ENCODE peak calls at places on chromosomes 13 and 19, in ten cellular contexts. One of them, this sample, is unnamed. For H3K27me3, the result is how much of the 10 kb centered on the place peaks cover.

GRCh38 chr13:98252931-98253470 is 75.9 kb upstream of the RNF113B start:
- DNase-seq in CD8-positive, alpha-beta memory T cell: no peak
- DNase-seq in prostate gland: no peak
- DNase-seq in stomach: no peak
- DNase-seq in neural progenitor cell: no peak
- DNase-seq in CD8-positive, alpha-beta T cell: no peak
- DNase-seq in PC-3: no peak
- DNase-seq in right atrium auricular region: no peak
- DNase-seq in left lung: no peak
- DNase-seq in left ventricle myocardium inferior: no peak
- DNase-seq in this sample: no peak

GRCh38 chr13:94261163-94261562 is 218.3 kb downstream of the DCT start:
- DNase-seq in stomach: no peak
- DNase-seq in PC-3: no peak
- DNase-seq in CD8-positive, alpha-beta memory T cell: no peak
- DNase-seq in right atrium auricular region: no peak
- DNase-seq in neural progenitor cell: no peak
- DNase-seq in left lung: no peak
- DNase-seq in CD8-positive, alpha-beta T cell: no peak
- DNase-seq in left ventricle myocardium inferior: no peak
- DNase-seq in prostate gland: no peak
- DNase-seq in this sample: no peak

GRCh38 chr13:103517066-103517767 is 451.0 kb upstream of the SLC10A2 start:
- DNase-seq in neural progenitor cell: no peak
- DNase-seq in prostate gland: no peak
- DNase-seq in PC-3: no peak
- DNase-seq in left ventricle myocardium inferior: no peak
- DNase-seq in CD8-positive, alpha-beta T cell: no peak
- DNase-seq in stomach: no peak
- DNase-seq in left lung: no peak
- DNase-seq in CD8-positive, alpha-beta memory T cell: no peak
- DNase-seq in right atrium auricular region: no peak
- DNase-seq in this sample: no peak

GRCh38 chr19:5827891-5828660 is 11.4 kb downstream of the FUT6 start:
- DNase-seq in left ventricle myocardium inferior: peak
- DNase-seq in CD8-positive, alpha-beta memory T cell: peak
- DNase-seq in left lung: peak
- DNase-seq in CD8-positive, alpha-beta T cell: peak
- DNase-seq in PC-3: peak
- DNase-seq in neural progenitor cell: peak
- DNase-seq in stomach: peak
- DNase-seq in right atrium auricular region: peak
- DNase-seq in prostate gland: peak
- DNase-seq in this sample: peak

GRCh38 chr13:80131204-80131603 is 209.7 kb downstream of the SPRY2 start:
- DNase-seq in CD8-positive, alpha-beta memory T cell: no peak
- DNase-seq in left lung: peak
- DNase-seq in CD8-positive, alpha-beta T cell: no peak
- DNase-seq in PC-3: peak
- DNase-seq in prostate gland: no peak
- DNase-seq in neural progenitor cell: peak
- DNase-seq in right atrium auricular region: peak
- DNase-seq in stomach: peak
- DNase-seq in left ventricle myocardium inferior: peak
- DNase-seq in this sample: no peak

GRCh38 chr13:42836930-42837329 is 55.5 kb downstream of the FAM216B start:
- DNase-seq in left ventricle myocardium inferior: no peak
- DNase-seq in stomach: no peak
- DNase-seq in right atrium auricular region: no peak
- DNase-seq in left lung: no peak
- DNase-seq in CD8-positive, alpha-beta memory T cell: no peak
- DNase-seq in PC-3: peak
- DNase-seq in neural progenitor cell: peak
- DNase-seq in prostate gland: peak
- DNase-seq in CD8-positive, alpha-beta T cell: no peak
- DNase-seq in this sample: no peak

GRCh38 chr13:72648513-72649065 is 78.8 kb downstream of the MZT1 start:
- DNase-seq in PC-3: peak
- DNase-seq in CD8-positive, alpha-beta T cell: no peak
- DNase-seq in prostate gland: no peak
- DNase-seq in CD8-positive, alpha-beta memory T cell: no peak
- DNase-seq in left lung: no peak
- DNase-seq in neural progenitor cell: peak
- DNase-seq in stomach: no peak
- DNase-seq in right atrium auricular region: no peak
- DNase-seq in left ventricle myocardium inferior: no peak
- DNase-seq in this sample: no peak

GRCh38 chr13:64248371-64249065 is 2832.9 kb upstream of the PCDH20 start:
- DNase-seq in CD8-positive, alpha-beta T cell: no peak
- DNase-seq in CD8-positive, alpha-beta memory T cell: no peak
- DNase-seq in stomach: no peak
- DNase-seq in PC-3: no peak
- DNase-seq in left ventricle myocardium inferior: no peak
- DNase-seq in prostate gland: no peak
- DNase-seq in right atrium auricular region: no peak
- DNase-seq in left lung: no peak
- DNase-seq in neural progenitor cell: no peak
- DNase-seq in this sample: no peak

GRCh38 chr13:24323036-24323738 is 13.8 kb downstream of the C1QTNF9 start:
- DNase-seq in left ventricle myocardium inferior: no peak
- DNase-seq in stomach: no peak
- DNase-seq in neural progenitor cell: no peak
- DNase-seq in CD8-positive, alpha-beta T cell: no peak
- DNase-seq in PC-3: no peak
- DNase-seq in left lung: no peak
- DNase-seq in right atrium auricular region: no peak
- DNase-seq in prostate gland: no peak
- DNase-seq in CD8-positive, alpha-beta memory T cell: no peak
- DNase-seq in this sample: no peak

GRCh38 chr13:24323739-24324075 is 14.3 kb downstream of the C1QTNF9 start:
- DNase-seq in neural progenitor cell: no peak
- DNase-seq in left lung: no peak
- DNase-seq in CD8-positive, alpha-beta T cell: no peak
- DNase-seq in prostate gland: no peak
- DNase-seq in PC-3: no peak
- DNase-seq in right atrium auricular region: no peak
- DNase-seq in stomach: no peak
- DNase-seq in left ventricle myocardium inferior: no peak
- DNase-seq in CD8-positive, alpha-beta memory T cell: no peak
- DNase-seq in this sample: no peak

DNA sequence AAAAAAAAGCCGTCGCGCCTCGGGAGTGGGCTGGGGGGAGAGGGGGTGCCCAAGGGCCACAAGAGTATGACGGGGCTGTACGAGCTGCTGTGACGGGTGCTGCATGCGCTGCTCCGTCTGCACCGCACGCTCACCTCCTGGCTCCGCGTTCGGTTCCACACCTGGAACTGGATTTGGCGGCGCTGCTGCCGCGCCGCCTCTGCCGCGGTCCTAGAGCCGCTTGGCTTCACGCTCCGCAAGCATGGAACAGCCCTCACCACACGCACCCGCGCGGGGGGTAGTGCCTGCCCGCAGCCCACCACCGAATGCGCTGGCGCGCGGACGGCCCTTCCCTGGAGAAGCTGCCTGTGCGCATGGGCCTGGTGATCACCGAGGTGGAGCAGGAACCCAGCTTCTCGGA is 18.8 kb downstream of the C1QTNF9 start:
- DNase-seq in prostate gland: no peak
- DNase-seq in stomach: no peak
- DNase-seq in neural progenitor cell: no peak
- DNase-seq in PC-3: no peak
- DNase-seq in CD8-positive, alpha-beta memory T cell: no peak
- DNase-seq in right atrium auricular region: no peak
- DNase-seq in CD8-positive, alpha-beta T cell: no peak
- DNase-seq in left lung: no peak
- DNase-seq in left ventricle myocardium inferior: no peak
- DNase-seq in this sample: no peak
- H3K4me3 ChIP-seq in prostate gland: no peak
- H3K4me3 ChIP-seq in stomach: no peak
- H3K4me3 ChIP-seq in neural progenitor cell: no peak
- H3K4me3 ChIP-seq in PC-3: no peak
- H3K4me3 ChIP-seq in CD8-positive, alpha-beta memory T cell: no peak
- H3K4me3 ChIP-seq in right atrium auricular region: no peak
- H3K4me3 ChIP-seq in CD8-positive, alpha-beta T cell: no peak
- H3K4me3 ChIP-seq in left lung: no peak
- H3K4me3 ChIP-seq in left ventricle myocardium inferior: no peak
- H3K4me3 ChIP-seq in this sample: no peak

GRCh38 chr13:41232715-41233114 is 30.7 kb downstream of the MTRF1 start:
- DNase-seq in stomach: no peak
- DNase-seq in prostate gland: no peak
- DNase-seq in neural progenitor cell: no peak
- DNase-seq in left ventricle myocardium inferior: no peak
- DNase-seq in left lung: no peak
- DNase-seq in right atrium auricular region: no peak
- DNase-seq in CD8-positive, alpha-beta T cell: no peak
- DNase-seq in PC-3: no peak
- DNase-seq in CD8-positive, alpha-beta memory T cell: no peak
- DNase-seq in this sample: no peak

GRCh38 chr13:41229356-41229755 is 34.0 kb downstream of the MTRF1 start:
- DNase-seq in prostate gland: no peak
- DNase-seq in left lung: no peak
- DNase-seq in neural progenitor cell: no peak
- DNase-seq in PC-3: no peak
- DNase-seq in CD8-positive, alpha-beta memory T cell: no peak
- DNase-seq in left ventricle myocardium inferior: no peak
- DNase-seq in stomach: no peak
- DNase-seq in right atrium auricular region: no peak
- DNase-seq in CD8-positive, alpha-beta T cell: no peak
- DNase-seq in this sample: no peak

GRCh38 chr13:41236369-41236768 is 27.0 kb downstream of the MTRF1 start:
- DNase-seq in PC-3: no peak
- DNase-seq in CD8-positive, alpha-beta memory T cell: no peak
- DNase-seq in right atrium auricular region: no peak
- DNase-seq in neural progenitor cell: no peak
- DNase-seq in prostate gland: no peak
- DNase-seq in stomach: no peak
- DNase-seq in left ventricle myocardium inferior: no peak
- DNase-seq in CD8-positive, alpha-beta T cell: no peak
- DNase-seq in left lung: no peak
- DNase-seq in this sample: no peak

GRCh38 chr13:41231786-41232185 is 31.6 kb downstream of the MTRF1 start:
- DNase-seq in CD8-positive, alpha-beta T cell: no peak
- DNase-seq in PC-3: no peak
- DNase-seq in CD8-positive, alpha-beta memory T cell: no peak
- DNase-seq in right atrium auricular region: no peak
- DNase-seq in stomach: peak
- DNase-seq in neural progenitor cell: no peak
- DNase-seq in left ventricle myocardium inferior: peak
- DNase-seq in left lung: peak
- DNase-seq in prostate gland: no peak
- DNase-seq in this sample: no peak

GRCh38 chr13:41231025-41231677 is 32.2 kb downstream of the MTRF1 start:
- DNase-seq in CD8-positive, alpha-beta memory T cell: no peak
- DNase-seq in PC-3: no peak
- DNase-seq in prostate gland: no peak
- DNase-seq in stomach: no peak
- DNase-seq in left lung: no peak
- DNase-seq in right atrium auricular region: no peak
- DNase-seq in left ventricle myocardium inferior: no peak
- DNase-seq in neural progenitor cell: no peak
- DNase-seq in CD8-positive, alpha-beta T cell: no peak
- DNase-seq in this sample: no peak
- H3K27me3 ChIP-seq in CD8-positive, alpha-beta memory T cell: under half
- H3K27me3 ChIP-seq in PC-3: under half
- H3K27me3 ChIP-seq in prostate gland: under half
- H3K27me3 ChIP-seq in stomach: under half
- H3K27me3 ChIP-seq in left lung: under half
- H3K27me3 ChIP-seq in right atrium auricular region: under half
- H3K27me3 ChIP-seq in left ventricle myocardium inferior: under half
- H3K27me3 ChIP-seq in neural progenitor cell: under half
- H3K27me3 ChIP-seq in CD8-positive, alpha-beta T cell: under half
- H3K27me3 ChIP-seq in this sample: under half

DNA sequence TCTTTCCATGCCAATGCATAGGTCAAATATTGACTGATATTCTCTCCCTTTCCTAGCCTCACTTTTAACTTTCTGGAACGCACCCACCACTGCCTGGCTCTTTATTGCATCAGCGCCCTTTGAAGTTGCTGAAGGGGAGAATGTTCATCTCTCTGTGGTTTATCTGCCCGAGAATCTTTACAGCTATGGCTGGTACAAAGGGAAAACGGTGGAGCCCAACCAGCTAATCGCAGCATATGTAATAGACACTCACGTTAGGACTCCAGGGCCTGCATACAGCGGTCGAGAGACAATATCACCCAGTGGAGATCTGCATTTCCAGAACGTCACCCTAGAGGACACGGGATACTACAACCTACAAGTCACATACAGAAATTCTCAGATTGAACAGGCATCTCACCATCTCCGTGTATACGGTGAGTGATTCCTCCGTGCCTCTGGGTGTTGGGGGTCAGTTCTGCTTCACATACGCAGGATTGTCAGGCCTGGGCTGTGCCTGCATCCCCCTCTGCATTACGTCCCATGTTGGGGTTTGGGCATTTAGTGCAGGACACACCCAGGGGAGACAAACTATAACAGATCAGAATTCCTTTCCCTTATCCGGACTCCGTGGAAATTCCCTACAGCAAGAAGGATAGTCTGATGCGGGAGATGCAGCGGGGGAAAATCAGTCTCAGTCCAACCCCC is 1.3 kb downstream of the CEACAM21 start:
- DNase-seq in stomach: no peak
- DNase-seq in left lung: no peak
- DNase-seq in right atrium auricular region: peak
- DNase-seq in prostate gland: no peak
- DNase-seq in PC-3: no peak
- DNase-seq in CD8-positive, alpha-beta memory T cell: no peak
- DNase-seq in neural progenitor cell: no peak
- DNase-seq in CD8-positive, alpha-beta T cell: no peak
- DNase-seq in left ventricle myocardium inferior: no peak
- DNase-seq in this sample: no peak
- H3K4me3 ChIP-seq in stomach: no peak
- H3K4me3 ChIP-seq in left lung: peak
- H3K4me3 ChIP-seq in right atrium auricular region: no peak
- H3K4me3 ChIP-seq in prostate gland: no peak
- H3K4me3 ChIP-seq in PC-3: no peak
- H3K4me3 ChIP-seq in CD8-positive, alpha-beta memory T cell: no peak
- H3K4me3 ChIP-seq in neural progenitor cell: no peak
- H3K4me3 ChIP-seq in CD8-positive, alpha-beta T cell: no peak
- H3K4me3 ChIP-seq in left ventricle myocardium inferior: no peak
- H3K4me3 ChIP-seq in this sample: no peak

GRCh38 chr19:38615007-38615581 is 2.7 kb downstream of the MAP4K1 start:
- DNase-seq in CD8-positive, alpha-beta T cell: no peak
- DNase-seq in stomach: no peak
- DNase-seq in left ventricle myocardium inferior: no peak
- DNase-seq in neural progenitor cell: no peak
- DNase-seq in CD8-positive, alpha-beta memory T cell: no peak
- DNase-seq in right atrium auricular region: no peak
- DNase-seq in prostate gland: no peak
- DNase-seq in PC-3: no peak
- DNase-seq in left lung: no peak
- DNase-seq in this sample: no peak

GRCh38 chr19:38614289-38614688 is 3.5 kb downstream of the MAP4K1 start:
- DNase-seq in right atrium auricular region: no peak
- DNase-seq in neural progenitor cell: no peak
- DNase-seq in CD8-positive, alpha-beta T cell: no peak
- DNase-seq in prostate gland: no peak
- DNase-seq in stomach: no peak
- DNase-seq in left lung: no peak
- DNase-seq in left ventricle myocardium inferior: no peak
- DNase-seq in CD8-positive, alpha-beta memory T cell: no peak
- DNase-seq in PC-3: no peak
- DNase-seq in this sample: no peak

GRCh38 chr19:38617764-38618589 is at the start of gene MAP4K1:
- DNase-seq in stomach: peak
- DNase-seq in left ventricle myocardium inferior: peak
- DNase-seq in PC-3: no peak
- DNase-seq in left lung: peak
- DNase-seq in neural progenitor cell: peak
- DNase-seq in right atrium auricular region: no peak
- DNase-seq in CD8-positive, alpha-beta memory T cell: peak
- DNase-seq in CD8-positive, alpha-beta T cell: peak
- DNase-seq in prostate gland: peak
- DNase-seq in this sample: peak

GRCh38 chr19:38617283-38617763 is 430 bp downstream of the MAP4K1 start:
- DNase-seq in CD8-positive, alpha-beta T cell: no peak
- DNase-seq in neural progenitor cell: no peak
- DNase-seq in stomach: no peak
- DNase-seq in right atrium auricular region: no peak
- DNase-seq in left lung: no peak
- DNase-seq in PC-3: no peak
- DNase-seq in left ventricle myocardium inferior: no peak
- DNase-seq in prostate gland: no peak
- DNase-seq in CD8-positive, alpha-beta memory T cell: peak
- DNase-seq in this sample: no peak

GRCh38 chr19:38616265-38616664 is 1.5 kb downstream of the MAP4K1 start:
- DNase-seq in stomach: no peak
- DNase-seq in CD8-positive, alpha-beta memory T cell: no peak
- DNase-seq in neural progenitor cell: no peak
- DNase-seq in PC-3: no peak
- DNase-seq in CD8-positive, alpha-beta T cell: no peak
- DNase-seq in right atrium auricular region: no peak
- DNase-seq in left lung: no peak
- DNase-seq in prostate gland: no peak
- DNase-seq in left ventricle myocardium inferior: no peak
- DNase-seq in this sample: no peak
- H3K27me3 ChIP-seq in stomach: under half
- H3K27me3 ChIP-seq in CD8-positive, alpha-beta memory T cell: under half
- H3K27me3 ChIP-seq in neural progenitor cell: under half
- H3K27me3 ChIP-seq in PC-3: under half
- H3K27me3 ChIP-seq in CD8-positive, alpha-beta T cell: under half
- H3K27me3 ChIP-seq in right atrium auricular region: under half
- H3K27me3 ChIP-seq in left lung: under half
- H3K27me3 ChIP-seq in prostate gland: under half
- H3K27me3 ChIP-seq in left ventricle myocardium inferior: under half
- H3K27me3 ChIP-seq in this sample: under half